ENCODE peak calls at places on chromosomes 5 and 9, in seven cellular contexts. One of them, this sample, is unnamed.

GRCh38 chr5:169146158-169146557 is 154.8 kb downstream of the SLIT3 start:
- DNase-seq in H9: no peak
- DNase-seq in PC-3: no peak
- DNase-seq in MM.1S: no peak
- DNase-seq in fibroblast of lung: no peak
- DNase-seq in SK-N-SH: no peak
- DNase-seq in hepatocyte: no peak
- DNase-seq in this sample: no peak

GRCh38 chr9:7691909-7692308 is 107.7 kb downstream of the DMAC1 start:
- DNase-seq in H9: no peak
- DNase-seq in PC-3: no peak
- DNase-seq in MM.1S: no peak
- DNase-seq in fibroblast of lung: no peak
- DNase-seq in SK-N-SH: no peak
- DNase-seq in hepatocyte: no peak
- DNase-seq in this sample: no peak

GRCh38 chr9:130184983-130185382 is 12.8 kb downstream of the NCS1 start:
- DNase-seq in H9: no peak
- DNase-seq in PC-3: no peak
- DNase-seq in MM.1S: no peak
- DNase-seq in fibroblast of lung: no peak
- DNase-seq in SK-N-SH: no peak
- DNase-seq in hepatocyte: no peak
- DNase-seq in this sample: no peak

GRCh38 chr5:73764586-73764985 is 138.6 kb downstream of the ARHGEF28 start:
- DNase-seq in H9: no peak
- DNase-seq in PC-3: peak
- DNase-seq in MM.1S: no peak
- DNase-seq in fibroblast of lung: peak
- DNase-seq in SK-N-SH: no peak
- DNase-seq in hepatocyte: no peak
- DNase-seq in this sample: peak

GRCh38 chr5:22678886-22679285 is 174.3 kb downstream of the CDH12 start:
- DNase-seq in H9: no peak
- DNase-seq in PC-3: no peak
- DNase-seq in MM.1S: no peak
- DNase-seq in fibroblast of lung: no peak
- DNase-seq in SK-N-SH: no peak
- DNase-seq in hepatocyte: no peak
- DNase-seq in this sample: no peak

GRCh38 chr5:43432486-43433365 is 20.5 kb upstream of the CCL28 start:
- DNase-seq in H9: no peak
- DNase-seq in PC-3: peak
- DNase-seq in MM.1S: no peak
- DNase-seq in fibroblast of lung: peak
- DNase-seq in SK-N-SH: no peak
- DNase-seq in hepatocyte: peak
- DNase-seq in this sample: peak

GRCh38 chr5:103621548-103621930 is 59.0 kb upstream of the NUDT12 start:
- DNase-seq in H9: no peak
- DNase-seq in PC-3: no peak
- DNase-seq in MM.1S: no peak
- DNase-seq in fibroblast of lung: peak
- DNase-seq in SK-N-SH: no peak
- DNase-seq in hepatocyte: no peak
- DNase-seq in this sample: no peak

GRCh38 chr9:113998114-113998513 is 80.0 kb downstream of the AMBP start:
- DNase-seq in H9: peak
- DNase-seq in PC-3: no peak
- DNase-seq in MM.1S: no peak
- DNase-seq in fibroblast of lung: no peak
- DNase-seq in SK-N-SH: no peak
- DNase-seq in hepatocyte: no peak
- DNase-seq in this sample: no peak

GRCh38 chr5:28500511-28500910 is 1462.1 kb upstream of the CDH9 start:
- DNase-seq in H9: no peak
- DNase-seq in PC-3: no peak
- DNase-seq in MM.1S: no peak
- DNase-seq in fibroblast of lung: no peak
- DNase-seq in SK-N-SH: no peak
- DNase-seq in hepatocyte: no peak
- DNase-seq in this sample: no peak

GRCh38 chr9:101387871-101388506 is 3.2 kb upstream of the BAAT start:
- DNase-seq in H9: no peak
- DNase-seq in PC-3: peak
- DNase-seq in MM.1S: peak
- DNase-seq in fibroblast of lung: peak
- DNase-seq in SK-N-SH: peak
- DNase-seq in hepatocyte: peak
- DNase-seq in this sample: no peak

GRCh38 chr9:5557606-5558587 is 47.6 kb downstream of the PDCD1LG2 start:
- DNase-seq in H9: no peak
- DNase-seq in PC-3: no peak
- DNase-seq in MM.1S: peak
- DNase-seq in fibroblast of lung: peak
- DNase-seq in SK-N-SH: no peak
- DNase-seq in hepatocyte: no peak
- DNase-seq in this sample: no peak

GRCh38 chr5:132426525-132427138 is 57.1 kb downstream of the SLC22A5 start:
- DNase-seq in H9: peak
- DNase-seq in PC-3: peak
- DNase-seq in MM.1S: peak
- DNase-seq in fibroblast of lung: peak
- DNase-seq in SK-N-SH: peak
- DNase-seq in hepatocyte: peak
- DNase-seq in this sample: peak

GRCh38 chr5:1090538-1090937 is 21.3 kb downstream of the SLC12A7 start:
- DNase-seq in H9: no peak
- DNase-seq in PC-3: peak
- DNase-seq in MM.1S: no peak
- DNase-seq in fibroblast of lung: no peak
- DNase-seq in SK-N-SH: no peak
- DNase-seq in hepatocyte: peak
- DNase-seq in this sample: peak

GRCh38 chr9:21684831-21685362 is 117.5 kb upstream of the MTAP start:
- DNase-seq in H9: no peak
- DNase-seq in PC-3: peak
- DNase-seq in MM.1S: no peak
- DNase-seq in fibroblast of lung: peak
- DNase-seq in SK-N-SH: no peak
- DNase-seq in hepatocyte: peak
- DNase-seq in this sample: peak

GRCh38 chr5:132176987-132177386 is 50.7 kb downstream of the P4HA2 start:
- DNase-seq in H9: no peak
- DNase-seq in PC-3: peak
- DNase-seq in MM.1S: peak
- DNase-seq in fibroblast of lung: peak
- DNase-seq in SK-N-SH: no peak
- DNase-seq in hepatocyte: no peak
- DNase-seq in this sample: no peak

GRCh38 chr5:129118405-129118804 is 23.9 kb downstream of the ISOC1 start:
- DNase-seq in H9: no peak
- DNase-seq in PC-3: no peak
- DNase-seq in MM.1S: no peak
- DNase-seq in fibroblast of lung: peak
- DNase-seq in SK-N-SH: no peak
- DNase-seq in hepatocyte: no peak
- DNase-seq in this sample: no peak

GRCh38 chr9:70609542-70610286 is 195.3 kb upstream of the KLF9 start:
- DNase-seq in H9: no peak
- DNase-seq in PC-3: peak
- DNase-seq in MM.1S: no peak
- DNase-seq in fibroblast of lung: peak
- DNase-seq in SK-N-SH: no peak
- DNase-seq in hepatocyte: peak
- DNase-seq in this sample: no peak

GRCh38 chr9:105405514-105406131 is 42.2 kb upstream of the FSD1L start:
- DNase-seq in H9: no peak
- DNase-seq in PC-3: no peak
- DNase-seq in MM.1S: peak
- DNase-seq in fibroblast of lung: peak
- DNase-seq in SK-N-SH: no peak
- DNase-seq in hepatocyte: no peak
- DNase-seq in this sample: no peak

GRCh38 chr9:123860603-123861002 is 69.3 kb downstream of the DENND1A start:
- DNase-seq in H9: no peak
- DNase-seq in PC-3: no peak
- DNase-seq in MM.1S: no peak
- DNase-seq in fibroblast of lung: no peak
- DNase-seq in SK-N-SH: no peak
- DNase-seq in hepatocyte: no peak
- DNase-seq in this sample: no peak
- H3K4me2 ChIP-seq in H9: no peak
- H3K4me2 ChIP-seq in PC-3: no peak
- H3K4me2 ChIP-seq in MM.1S: no peak
- H3K4me2 ChIP-seq in fibroblast of lung: no peak
- H3K4me2 ChIP-seq in SK-N-SH: no peak
- H3K4me2 ChIP-seq in hepatocyte: no peak
- H3K4me2 ChIP-seq in this sample: no peak

GRCh38 chr5:76718381-76718832 is 2.5 kb downstream of the F2R start:
- DNase-seq in H9: no peak
- DNase-seq in PC-3: no peak
- DNase-seq in MM.1S: no peak
- DNase-seq in fibroblast of lung: peak
- DNase-seq in SK-N-SH: no peak
- DNase-seq in hepatocyte: no peak
- DNase-seq in this sample: no peak
- H3K4me2 ChIP-seq in H9: peak
- H3K4me2 ChIP-seq in PC-3: no peak
- H3K4me2 ChIP-seq in MM.1S: no peak
- H3K4me2 ChIP-seq in fibroblast of lung: peak
- H3K4me2 ChIP-seq in SK-N-SH: peak
- H3K4me2 ChIP-seq in hepatocyte: peak
- H3K4me2 ChIP-seq in this sample: no peak

GRCh38 chr5:83488271-83488670 is 16.7 kb downstream of the VCAN start:
- DNase-seq in H9: no peak
- DNase-seq in PC-3: no peak
- DNase-seq in MM.1S: no peak
- DNase-seq in fibroblast of lung: peak
- DNase-seq in SK-N-SH: no peak
- DNase-seq in hepatocyte: no peak
- DNase-seq in this sample: no peak
- H3K4me2 ChIP-seq in H9: no peak
- H3K4me2 ChIP-seq in PC-3: no peak
- H3K4me2 ChIP-seq in MM.1S: no peak
- H3K4me2 ChIP-seq in fibroblast of lung: peak
- H3K4me2 ChIP-seq in SK-N-SH: peak
- H3K4me2 ChIP-seq in hepatocyte: peak
- H3K4me2 ChIP-seq in this sample: no peak

DNA sequence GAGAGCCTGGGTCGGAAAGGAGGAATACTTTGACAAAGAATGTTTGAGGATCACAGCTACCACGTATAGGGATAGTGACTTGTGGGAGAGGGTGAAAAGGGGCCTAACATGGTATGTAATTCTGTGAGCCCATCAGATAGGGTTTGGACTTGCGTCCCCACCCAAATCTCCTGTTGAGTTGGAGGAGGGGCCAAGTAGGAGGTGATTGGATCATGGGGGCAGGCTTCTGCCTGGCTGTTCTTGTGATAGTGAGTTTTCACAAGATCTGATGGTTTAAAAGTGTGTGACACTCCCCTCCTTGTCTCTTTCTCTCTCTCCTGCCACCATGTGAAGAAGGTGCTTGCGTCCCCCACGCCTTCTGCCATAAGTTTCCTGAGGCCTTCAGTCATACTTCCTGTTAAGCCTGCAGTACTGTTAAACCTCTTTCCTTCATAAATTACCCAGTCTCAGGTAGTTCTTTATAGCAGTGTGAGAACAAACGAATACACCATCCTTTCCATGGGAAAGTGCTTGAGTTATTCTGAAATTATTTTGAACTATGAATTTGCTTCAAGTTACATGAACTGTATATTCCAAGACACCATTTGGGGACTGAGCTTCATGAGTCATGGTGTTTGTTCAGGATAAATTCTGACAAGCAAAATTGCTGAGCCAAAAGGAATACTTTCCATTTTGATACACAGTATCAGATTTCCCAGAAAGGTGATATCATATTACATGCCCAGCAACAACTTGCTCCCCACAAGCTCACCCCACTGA is 68.8 kb upstream of the SSBP2 start:
- DNase-seq in H9: no peak
- DNase-seq in PC-3: peak
- DNase-seq in MM.1S: no peak
- DNase-seq in fibroblast of lung: peak
- DNase-seq in SK-N-SH: no peak
- DNase-seq in hepatocyte: no peak
- DNase-seq in this sample: peak
- H3K4me2 ChIP-seq in H9: no peak
- H3K4me2 ChIP-seq in PC-3: peak
- H3K4me2 ChIP-seq in MM.1S: no peak
- H3K4me2 ChIP-seq in fibroblast of lung: no peak
- H3K4me2 ChIP-seq in SK-N-SH: no peak
- H3K4me2 ChIP-seq in hepatocyte: no peak
- H3K4me2 ChIP-seq in this sample: peak

GRCh38 chr5:143119881-143120341 is 283.6 kb downstream of the NR3C1 start:
- DNase-seq in H9: no peak
- DNase-seq in PC-3: no peak
- DNase-seq in MM.1S: peak
- DNase-seq in fibroblast of lung: no peak
- DNase-seq in SK-N-SH: no peak
- DNase-seq in hepatocyte: no peak
- DNase-seq in this sample: no peak

GRCh38 chr5:143117821-143118220 is 285.7 kb downstream of the NR3C1 start:
- DNase-seq in H9: no peak
- DNase-seq in PC-3: no peak
- DNase-seq in MM.1S: no peak
- DNase-seq in fibroblast of lung: no peak
- DNase-seq in SK-N-SH: no peak
- DNase-seq in hepatocyte: no peak
- DNase-seq in this sample: no peak

GRCh38 chr5:143118222-143118621 is 285.3 kb downstream of the NR3C1 start:
- DNase-seq in H9: no peak
- DNase-seq in PC-3: no peak
- DNase-seq in MM.1S: no peak
- DNase-seq in fibroblast of lung: no peak
- DNase-seq in SK-N-SH: no peak
- DNase-seq in hepatocyte: no peak
- DNase-seq in this sample: no peak

GRCh38 chr5:143120460-143121134 is 282.9 kb downstream of the NR3C1 start:
- DNase-seq in H9: no peak
- DNase-seq in PC-3: no peak
- DNase-seq in MM.1S: no peak
- DNase-seq in fibroblast of lung: no peak
- DNase-seq in SK-N-SH: no peak
- DNase-seq in hepatocyte: no peak
- DNase-seq in this sample: no peak

GRCh38 chr5:143119301-143119769 is 284.2 kb downstream of the NR3C1 start:
- DNase-seq in H9: no peak
- DNase-seq in PC-3: no peak
- DNase-seq in MM.1S: peak
- DNase-seq in fibroblast of lung: no peak
- DNase-seq in SK-N-SH: no peak
- DNase-seq in hepatocyte: no peak
- DNase-seq in this sample: no peak
- H3K4me2 ChIP-seq in H9: no peak
- H3K4me2 ChIP-seq in PC-3: no peak
- H3K4me2 ChIP-seq in MM.1S: peak
- H3K4me2 ChIP-seq in fibroblast of lung: no peak
- H3K4me2 ChIP-seq in SK-N-SH: no peak
- H3K4me2 ChIP-seq in hepatocyte: no peak
- H3K4me2 ChIP-seq in this sample: no peak